ENCODE peak calls at places on chromosomes 13 and 19, in eight cellular contexts. One of them, this sample, is unnamed.
A peak's percentile ranks its signal among the peaks of the same experiment; 100 is the strongest.

GRCh38 chr19:2394669-2395292 is 32.6 kb downstream of the TIMM13 start:
- DNase-seq in stimulated activated CD8-positive, alpha-beta memory T cell treated with anti-CD3 and anti-CD28 coated beads, Interleukin-7, amount 100 ng/mL, for 1 hour: no peak
- DNase-seq in GM10248: peak; percentile 61
- DNase-seq in head of caudate nucleus: no peak
- DNase-seq in WERI-Rb-1: no peak
- DNase-seq in lung microvascular endothelial cell: no peak
- DNase-seq in naive thymus-derived CD4-positive, alpha-beta T cell: no peak
- DNase-seq in stimulated activated CD4-positive, alpha-beta T cell treated with anti-CD3 and anti-CD28 coated beads, Interleukin-4, amount 100 ng/mL, for 24 hours: no peak
- DNase-seq in this sample: no peak

GRCh38 chr13:43783820-43784219 is 3.0 kb downstream of the ENOX1 start:
- DNase-seq in stimulated activated CD8-positive, alpha-beta memory T cell treated with anti-CD3 and anti-CD28 coated beads, Interleukin-7, amount 100 ng/mL, for 1 hour: no peak
- DNase-seq in GM10248: no peak
- DNase-seq in head of caudate nucleus: no peak
- DNase-seq in WERI-Rb-1: no peak
- DNase-seq in lung microvascular endothelial cell: peak; percentile 95
- DNase-seq in naive thymus-derived CD4-positive, alpha-beta T cell: no peak
- DNase-seq in stimulated activated CD4-positive, alpha-beta T cell treated with anti-CD3 and anti-CD28 coated beads, Interleukin-4, amount 100 ng/mL, for 24 hours: no peak
- DNase-seq in this sample: peak; percentile 24

GRCh38 chr19:44891016-44891882 is at the start of gene TOMM40:
- DNase-seq in stimulated activated CD8-positive, alpha-beta memory T cell treated with anti-CD3 and anti-CD28 coated beads, Interleukin-7, amount 100 ng/mL, for 1 hour: peak; percentile 99
- DNase-seq in GM10248: no peak
- DNase-seq in head of caudate nucleus: peak; percentile 99
- DNase-seq in WERI-Rb-1: peak; percentile 35
- DNase-seq in lung microvascular endothelial cell: peak; percentile 28
- DNase-seq in naive thymus-derived CD4-positive, alpha-beta T cell: peak; percentile 98
- DNase-seq in stimulated activated CD4-positive, alpha-beta T cell treated with anti-CD3 and anti-CD28 coated beads, Interleukin-4, amount 100 ng/mL, for 24 hours: peak; percentile 26
- DNase-seq in this sample: no peak

GRCh38 chr19:31264379-31264778 is 84.9 kb downstream of the TSHZ3 start:
- DNase-seq in stimulated activated CD8-positive, alpha-beta memory T cell treated with anti-CD3 and anti-CD28 coated beads, Interleukin-7, amount 100 ng/mL, for 1 hour: no peak
- DNase-seq in GM10248: no peak
- DNase-seq in head of caudate nucleus: no peak
- DNase-seq in WERI-Rb-1: no peak
- DNase-seq in lung microvascular endothelial cell: no peak
- DNase-seq in naive thymus-derived CD4-positive, alpha-beta T cell: no peak
- DNase-seq in stimulated activated CD4-positive, alpha-beta T cell treated with anti-CD3 and anti-CD28 coated beads, Interleukin-4, amount 100 ng/mL, for 24 hours: no peak
- DNase-seq in this sample: no peak

GRCh38 chr19:43759515-43759914 is 4.8 kb upstream of the SMG9 start:
- DNase-seq in stimulated activated CD8-positive, alpha-beta memory T cell treated with anti-CD3 and anti-CD28 coated beads, Interleukin-7, amount 100 ng/mL, for 1 hour: no peak
- DNase-seq in GM10248: no peak
- DNase-seq in head of caudate nucleus: no peak
- DNase-seq in WERI-Rb-1: no peak
- DNase-seq in lung microvascular endothelial cell: peak; percentile 28
- DNase-seq in naive thymus-derived CD4-positive, alpha-beta T cell: no peak
- DNase-seq in stimulated activated CD4-positive, alpha-beta T cell treated with anti-CD3 and anti-CD28 coated beads, Interleukin-4, amount 100 ng/mL, for 24 hours: no peak
- DNase-seq in this sample: peak; percentile 66

GRCh38 chr19:342801-343421 is 1.7 kb downstream of the MIER2 start:
- DNase-seq in stimulated activated CD8-positive, alpha-beta memory T cell treated with anti-CD3 and anti-CD28 coated beads, Interleukin-7, amount 100 ng/mL, for 1 hour: no peak
- DNase-seq in GM10248: no peak
- DNase-seq in head of caudate nucleus: peak; percentile 49
- DNase-seq in WERI-Rb-1: no peak
- DNase-seq in lung microvascular endothelial cell: peak; percentile 85
- DNase-seq in naive thymus-derived CD4-positive, alpha-beta T cell: no peak
- DNase-seq in stimulated activated CD4-positive, alpha-beta T cell treated with anti-CD3 and anti-CD28 coated beads, Interleukin-4, amount 100 ng/mL, for 24 hours: no peak
- DNase-seq in this sample: peak; percentile 82

GRCh38 chr13:72911988-72912387 is 130.1 kb downstream of the PIBF1 start:
- DNase-seq in stimulated activated CD8-positive, alpha-beta memory T cell treated with anti-CD3 and anti-CD28 coated beads, Interleukin-7, amount 100 ng/mL, for 1 hour: no peak
- DNase-seq in GM10248: no peak
- DNase-seq in head of caudate nucleus: no peak
- DNase-seq in WERI-Rb-1: no peak
- DNase-seq in lung microvascular endothelial cell: no peak
- DNase-seq in naive thymus-derived CD4-positive, alpha-beta T cell: no peak
- DNase-seq in stimulated activated CD4-positive, alpha-beta T cell treated with anti-CD3 and anti-CD28 coated beads, Interleukin-4, amount 100 ng/mL, for 24 hours: no peak
- DNase-seq in this sample: no peak

GRCh38 chr13:113836917-113837553 is 26.8 kb downstream of the GAS6 start:
- DNase-seq in stimulated activated CD8-positive, alpha-beta memory T cell treated with anti-CD3 and anti-CD28 coated beads, Interleukin-7, amount 100 ng/mL, for 1 hour: no peak
- DNase-seq in GM10248: no peak
- DNase-seq in head of caudate nucleus: no peak
- DNase-seq in WERI-Rb-1: peak; percentile 90
- DNase-seq in lung microvascular endothelial cell: peak; percentile 79
- DNase-seq in naive thymus-derived CD4-positive, alpha-beta T cell: no peak
- DNase-seq in stimulated activated CD4-positive, alpha-beta T cell treated with anti-CD3 and anti-CD28 coated beads, Interleukin-4, amount 100 ng/mL, for 24 hours: no peak
- DNase-seq in this sample: peak; percentile 76

GRCh38 chr13:108463365-108463764 is 166.0 kb upstream of the MYO16 start:
- DNase-seq in stimulated activated CD8-positive, alpha-beta memory T cell treated with anti-CD3 and anti-CD28 coated beads, Interleukin-7, amount 100 ng/mL, for 1 hour: no peak
- DNase-seq in GM10248: no peak
- DNase-seq in head of caudate nucleus: no peak
- DNase-seq in WERI-Rb-1: no peak
- DNase-seq in lung microvascular endothelial cell: no peak
- DNase-seq in naive thymus-derived CD4-positive, alpha-beta T cell: no peak
- DNase-seq in stimulated activated CD4-positive, alpha-beta T cell treated with anti-CD3 and anti-CD28 coated beads, Interleukin-4, amount 100 ng/mL, for 24 hours: no peak
- DNase-seq in this sample: peak; percentile 62

GRCh38 chr13:50990540-50991506 is 81.2 kb downstream of the RNASEH2B start:
- DNase-seq in stimulated activated CD8-positive, alpha-beta memory T cell treated with anti-CD3 and anti-CD28 coated beads, Interleukin-7, amount 100 ng/mL, for 1 hour: no peak
- DNase-seq in GM10248: no peak
- DNase-seq in head of caudate nucleus: peak; percentile 70
- DNase-seq in WERI-Rb-1: peak; percentile 41
- DNase-seq in lung microvascular endothelial cell: no peak
- DNase-seq in naive thymus-derived CD4-positive, alpha-beta T cell: no peak
- DNase-seq in stimulated activated CD4-positive, alpha-beta T cell treated with anti-CD3 and anti-CD28 coated beads, Interleukin-4, amount 100 ng/mL, for 24 hours: no peak
- DNase-seq in this sample: peak; percentile 89

GRCh38 chr13:98476538-98476966 is 100.4 kb downstream of the STK24 start:
- DNase-seq in stimulated activated CD8-positive, alpha-beta memory T cell treated with anti-CD3 and anti-CD28 coated beads, Interleukin-7, amount 100 ng/mL, for 1 hour: peak; percentile 70
- DNase-seq in GM10248: peak; percentile 92
- DNase-seq in head of caudate nucleus: no peak
- DNase-seq in WERI-Rb-1: no peak
- DNase-seq in lung microvascular endothelial cell: peak; percentile 51
- DNase-seq in naive thymus-derived CD4-positive, alpha-beta T cell: peak; percentile 86
- DNase-seq in stimulated activated CD4-positive, alpha-beta T cell treated with anti-CD3 and anti-CD28 coated beads, Interleukin-4, amount 100 ng/mL, for 24 hours: peak; percentile 90
- DNase-seq in this sample: peak; percentile 93

GRCh38 chr19:30036154-30037129 is 94.4 kb downstream of the URI1 start:
- DNase-seq in stimulated activated CD8-positive, alpha-beta memory T cell treated with anti-CD3 and anti-CD28 coated beads, Interleukin-7, amount 100 ng/mL, for 1 hour: no peak
- DNase-seq in GM10248: no peak
- DNase-seq in head of caudate nucleus: no peak
- DNase-seq in WERI-Rb-1: no peak
- DNase-seq in lung microvascular endothelial cell: no peak
- DNase-seq in naive thymus-derived CD4-positive, alpha-beta T cell: no peak
- DNase-seq in stimulated activated CD4-positive, alpha-beta T cell treated with anti-CD3 and anti-CD28 coated beads, Interleukin-4, amount 100 ng/mL, for 24 hours: no peak
- DNase-seq in this sample: no peak

GRCh38 chr19:2335848-2336247 is 7.4 kb downstream of the SPPL2B start:
- DNase-seq in stimulated activated CD8-positive, alpha-beta memory T cell treated with anti-CD3 and anti-CD28 coated beads, Interleukin-7, amount 100 ng/mL, for 1 hour: no peak
- DNase-seq in GM10248: no peak
- DNase-seq in head of caudate nucleus: no peak
- DNase-seq in WERI-Rb-1: no peak
- DNase-seq in lung microvascular endothelial cell: no peak
- DNase-seq in naive thymus-derived CD4-positive, alpha-beta T cell: no peak
- DNase-seq in stimulated activated CD4-positive, alpha-beta T cell treated with anti-CD3 and anti-CD28 coated beads, Interleukin-4, amount 100 ng/mL, for 24 hours: no peak
- DNase-seq in this sample: no peak

GRCh38 chr13:31769581-31769980 is 30.3 kb downstream of the RXFP2 start:
- DNase-seq in stimulated activated CD8-positive, alpha-beta memory T cell treated with anti-CD3 and anti-CD28 coated beads, Interleukin-7, amount 100 ng/mL, for 1 hour: no peak
- DNase-seq in GM10248: no peak
- DNase-seq in head of caudate nucleus: no peak
- DNase-seq in WERI-Rb-1: no peak
- DNase-seq in lung microvascular endothelial cell: no peak
- DNase-seq in naive thymus-derived CD4-positive, alpha-beta T cell: no peak
- DNase-seq in stimulated activated CD4-positive, alpha-beta T cell treated with anti-CD3 and anti-CD28 coated beads, Interleukin-4, amount 100 ng/mL, for 24 hours: no peak
- DNase-seq in this sample: no peak

GRCh38 chr19:18470153-18470552 is 32.2 kb upstream of the ISYNA1 start:
- DNase-seq in stimulated activated CD8-positive, alpha-beta memory T cell treated with anti-CD3 and anti-CD28 coated beads, Interleukin-7, amount 100 ng/mL, for 1 hour: no peak
- DNase-seq in GM10248: peak; percentile 62
- DNase-seq in head of caudate nucleus: no peak
- DNase-seq in WERI-Rb-1: peak; percentile 55
- DNase-seq in lung microvascular endothelial cell: peak; percentile 52
- DNase-seq in naive thymus-derived CD4-positive, alpha-beta T cell: no peak
- DNase-seq in stimulated activated CD4-positive, alpha-beta T cell treated with anti-CD3 and anti-CD28 coated beads, Interleukin-4, amount 100 ng/mL, for 24 hours: peak; percentile 29
- DNase-seq in this sample: no peak

GRCh38 chr19:16324384-16325160 is at the start of gene KLF2:
- DNase-seq in stimulated activated CD8-positive, alpha-beta memory T cell treated with anti-CD3 and anti-CD28 coated beads, Interleukin-7, amount 100 ng/mL, for 1 hour: peak; percentile 96
- DNase-seq in GM10248: peak; percentile 90
- DNase-seq in head of caudate nucleus: peak; percentile 54
- DNase-seq in WERI-Rb-1: peak; percentile 76
- DNase-seq in lung microvascular endothelial cell: peak; percentile 97
- DNase-seq in naive thymus-derived CD4-positive, alpha-beta T cell: peak; percentile 88
- DNase-seq in stimulated activated CD4-positive, alpha-beta T cell treated with anti-CD3 and anti-CD28 coated beads, Interleukin-4, amount 100 ng/mL, for 24 hours: peak; percentile 79
- DNase-seq in this sample: peak; percentile 97

GRCh38 chr19:5080030-5080644 is 111.2 kb downstream of the KDM4B start:
- DNase-seq in stimulated activated CD8-positive, alpha-beta memory T cell treated with anti-CD3 and anti-CD28 coated beads, Interleukin-7, amount 100 ng/mL, for 1 hour: no peak
- DNase-seq in GM10248: no peak
- DNase-seq in head of caudate nucleus: peak; percentile 57
- DNase-seq in WERI-Rb-1: no peak
- DNase-seq in lung microvascular endothelial cell: no peak
- DNase-seq in naive thymus-derived CD4-positive, alpha-beta T cell: no peak
- DNase-seq in stimulated activated CD4-positive, alpha-beta T cell treated with anti-CD3 and anti-CD28 coated beads, Interleukin-4, amount 100 ng/mL, for 24 hours: no peak
- DNase-seq in this sample: no peak

GRCh38 chr19:39199025-39199424 is 2.3 kb downstream of the NCCRP1 start:
- DNase-seq in stimulated activated CD8-positive, alpha-beta memory T cell treated with anti-CD3 and anti-CD28 coated beads, Interleukin-7, amount 100 ng/mL, for 1 hour: no peak
- DNase-seq in GM10248: no peak
- DNase-seq in head of caudate nucleus: peak; percentile 69
- DNase-seq in WERI-Rb-1: peak; percentile 46
- DNase-seq in lung microvascular endothelial cell: peak; percentile 37
- DNase-seq in naive thymus-derived CD4-positive, alpha-beta T cell: no peak
- DNase-seq in stimulated activated CD4-positive, alpha-beta T cell treated with anti-CD3 and anti-CD28 coated beads, Interleukin-4, amount 100 ng/mL, for 24 hours: no peak
- DNase-seq in this sample: peak; percentile 92

GRCh38 chr19:23310729-23311211 is 60.6 kb upstream of the ZNF724 start:
- DNase-seq in stimulated activated CD8-positive, alpha-beta memory T cell treated with anti-CD3 and anti-CD28 coated beads, Interleukin-7, amount 100 ng/mL, for 1 hour: no peak
- DNase-seq in GM10248: no peak
- DNase-seq in head of caudate nucleus: no peak
- DNase-seq in WERI-Rb-1: no peak
- DNase-seq in lung microvascular endothelial cell: no peak
- DNase-seq in naive thymus-derived CD4-positive, alpha-beta T cell: no peak
- DNase-seq in stimulated activated CD4-positive, alpha-beta T cell treated with anti-CD3 and anti-CD28 coated beads, Interleukin-4, amount 100 ng/mL, for 24 hours: no peak
- DNase-seq in this sample: no peak

GRCh38 chr13:110869805-110870706 is 44.8 kb downstream of the ANKRD10 start:
- DNase-seq in stimulated activated CD8-positive, alpha-beta memory T cell treated with anti-CD3 and anti-CD28 coated beads, Interleukin-7, amount 100 ng/mL, for 1 hour: no peak
- DNase-seq in GM10248: no peak
- DNase-seq in head of caudate nucleus: peak; percentile 39
- DNase-seq in WERI-Rb-1: no peak
- DNase-seq in lung microvascular endothelial cell: peak; percentile 96
- DNase-seq in naive thymus-derived CD4-positive, alpha-beta T cell: peak; percentile 32
- DNase-seq in stimulated activated CD4-positive, alpha-beta T cell treated with anti-CD3 and anti-CD28 coated beads, Interleukin-4, amount 100 ng/mL, for 24 hours: peak; percentile 11
- DNase-seq in this sample: peak; percentile 96

GRCh38 chr19:51739466-51740213 is 12.0 kb downstream of the FPR1 start:
- DNase-seq in stimulated activated CD8-positive, alpha-beta memory T cell treated with anti-CD3 and anti-CD28 coated beads, Interleukin-7, amount 100 ng/mL, for 1 hour: no peak
- DNase-seq in GM10248: no peak
- DNase-seq in head of caudate nucleus: no peak
- DNase-seq in WERI-Rb-1: no peak
- DNase-seq in lung microvascular endothelial cell: no peak
- DNase-seq in naive thymus-derived CD4-positive, alpha-beta T cell: no peak
- DNase-seq in stimulated activated CD4-positive, alpha-beta T cell treated with anti-CD3 and anti-CD28 coated beads, Interleukin-4, amount 100 ng/mL, for 24 hours: no peak
- DNase-seq in this sample: no peak

GRCh38 chr13:112696869-112697465 is 7.1 kb downstream of the ATP11A start:
- DNase-seq in stimulated activated CD8-positive, alpha-beta memory T cell treated with anti-CD3 and anti-CD28 coated beads, Interleukin-7, amount 100 ng/mL, for 1 hour: no peak
- DNase-seq in GM10248: no peak
- DNase-seq in head of caudate nucleus: no peak
- DNase-seq in WERI-Rb-1: no peak
- DNase-seq in lung microvascular endothelial cell: no peak
- DNase-seq in naive thymus-derived CD4-positive, alpha-beta T cell: no peak
- DNase-seq in stimulated activated CD4-positive, alpha-beta T cell treated with anti-CD3 and anti-CD28 coated beads, Interleukin-4, amount 100 ng/mL, for 24 hours: no peak
- DNase-seq in this sample: no peak

GRCh38 chr19:5173993-5174392 is 166.6 kb downstream of the PTPRS start:
- DNase-seq in stimulated activated CD8-positive, alpha-beta memory T cell treated with anti-CD3 and anti-CD28 coated beads, Interleukin-7, amount 100 ng/mL, for 1 hour: no peak
- DNase-seq in GM10248: no peak
- DNase-seq in head of caudate nucleus: no peak
- DNase-seq in WERI-Rb-1: no peak
- DNase-seq in lung microvascular endothelial cell: no peak
- DNase-seq in naive thymus-derived CD4-positive, alpha-beta T cell: no peak
- DNase-seq in stimulated activated CD4-positive, alpha-beta T cell treated with anti-CD3 and anti-CD28 coated beads, Interleukin-4, amount 100 ng/mL, for 24 hours: no peak
- DNase-seq in this sample: no peak

GRCh38 chr19:55640577-55641375 is at the start of gene ZNF580:
- DNase-seq in stimulated activated CD8-positive, alpha-beta memory T cell treated with anti-CD3 and anti-CD28 coated beads, Interleukin-7, amount 100 ng/mL, for 1 hour: no peak
- DNase-seq in GM10248: peak; percentile 73
- DNase-seq in head of caudate nucleus: peak; percentile 63
- DNase-seq in WERI-Rb-1: peak; percentile 68
- DNase-seq in lung microvascular endothelial cell: peak; percentile 62
- DNase-seq in naive thymus-derived CD4-positive, alpha-beta T cell: peak; percentile 79
- DNase-seq in stimulated activated CD4-positive, alpha-beta T cell treated with anti-CD3 and anti-CD28 coated beads, Interleukin-4, amount 100 ng/mL, for 24 hours: peak; percentile 62
- DNase-seq in this sample: peak; percentile 82

GRCh38 chr19:36149673-36150406 is 2.4 kb downstream of the COX7A1 start:
- DNase-seq in stimulated activated CD8-positive, alpha-beta memory T cell treated with anti-CD3 and anti-CD28 coated beads, Interleukin-7, amount 100 ng/mL, for 1 hour: no peak
- DNase-seq in GM10248: no peak
- DNase-seq in head of caudate nucleus: no peak
- DNase-seq in WERI-Rb-1: no peak
- DNase-seq in lung microvascular endothelial cell: no peak
- DNase-seq in naive thymus-derived CD4-positive, alpha-beta T cell: no peak
- DNase-seq in stimulated activated CD4-positive, alpha-beta T cell treated with anti-CD3 and anti-CD28 coated beads, Interleukin-4, amount 100 ng/mL, for 24 hours: no peak
- DNase-seq in this sample: no peak

GRCh38 chr19:952680-953500 is 27.1 kb downstream of the ARID3A start:
- DNase-seq in stimulated activated CD8-positive, alpha-beta memory T cell treated with anti-CD3 and anti-CD28 coated beads, Interleukin-7, amount 100 ng/mL, for 1 hour: no peak
- DNase-seq in GM10248: no peak
- DNase-seq in head of caudate nucleus: no peak
- DNase-seq in WERI-Rb-1: no peak
- DNase-seq in lung microvascular endothelial cell: no peak
- DNase-seq in naive thymus-derived CD4-positive, alpha-beta T cell: no peak
- DNase-seq in stimulated activated CD4-positive, alpha-beta T cell treated with anti-CD3 and anti-CD28 coated beads, Interleukin-4, amount 100 ng/mL, for 24 hours: no peak
- DNase-seq in this sample: no peak

GRCh38 chr13:49303533-49304252 is 56.0 kb downstream of the CDADC1 start:
- DNase-seq in stimulated activated CD8-positive, alpha-beta memory T cell treated with anti-CD3 and anti-CD28 coated beads, Interleukin-7, amount 100 ng/mL, for 1 hour: no peak
- DNase-seq in GM10248: no peak
- DNase-seq in head of caudate nucleus: peak; percentile 41
- DNase-seq in WERI-Rb-1: no peak
- DNase-seq in lung microvascular endothelial cell: peak; percentile 74
- DNase-seq in naive thymus-derived CD4-positive, alpha-beta T cell: no peak
- DNase-seq in stimulated activated CD4-positive, alpha-beta T cell treated with anti-CD3 and anti-CD28 coated beads, Interleukin-4, amount 100 ng/mL, for 24 hours: no peak
- DNase-seq in this sample: no peak

GRCh38 chr19:808176-808741 is 11.0 kb downstream of the PTBP1 start:
- DNase-seq in stimulated activated CD8-positive, alpha-beta memory T cell treated with anti-CD3 and anti-CD28 coated beads, Interleukin-7, amount 100 ng/mL, for 1 hour: no peak
- DNase-seq in GM10248: no peak
- DNase-seq in head of caudate nucleus: no peak
- DNase-seq in WERI-Rb-1: no peak
- DNase-seq in lung microvascular endothelial cell: no peak
- DNase-seq in naive thymus-derived CD4-positive, alpha-beta T cell: no peak
- DNase-seq in stimulated activated CD4-positive, alpha-beta T cell treated with anti-CD3 and anti-CD28 coated beads, Interleukin-4, amount 100 ng/mL, for 24 hours: no peak
- DNase-seq in this sample: peak; percentile 9

GRCh38 chr13:104372128-104372527 is 1305.9 kb upstream of the SLC10A2 start:
- DNase-seq in stimulated activated CD8-positive, alpha-beta memory T cell treated with anti-CD3 and anti-CD28 coated beads, Interleukin-7, amount 100 ng/mL, for 1 hour: no peak
- DNase-seq in GM10248: no peak
- DNase-seq in head of caudate nucleus: no peak
- DNase-seq in WERI-Rb-1: no peak
- DNase-seq in lung microvascular endothelial cell: no peak
- DNase-seq in naive thymus-derived CD4-positive, alpha-beta T cell: no peak
- DNase-seq in stimulated activated CD4-positive, alpha-beta T cell treated with anti-CD3 and anti-CD28 coated beads, Interleukin-4, amount 100 ng/mL, for 24 hours: no peak
- DNase-seq in this sample: no peak

GRCh38 chr19:44613295-44614168 is at the start of gene IGSF23:
- DNase-seq in stimulated activated CD8-positive, alpha-beta memory T cell treated with anti-CD3 and anti-CD28 coated beads, Interleukin-7, amount 100 ng/mL, for 1 hour: no peak
- DNase-seq in GM10248: no peak
- DNase-seq in head of caudate nucleus: no peak
- DNase-seq in WERI-Rb-1: no peak
- DNase-seq in lung microvascular endothelial cell: no peak
- DNase-seq in naive thymus-derived CD4-positive, alpha-beta T cell: no peak
- DNase-seq in stimulated activated CD4-positive, alpha-beta T cell treated with anti-CD3 and anti-CD28 coated beads, Interleukin-4, amount 100 ng/mL, for 24 hours: no peak
- DNase-seq in this sample: no peak

GRCh38 chr19:46713781-46714522 is 3.0 kb downstream of the PRKD2 start:
- DNase-seq in stimulated activated CD8-positive, alpha-beta memory T cell treated with anti-CD3 and anti-CD28 coated beads, Interleukin-7, amount 100 ng/mL, for 1 hour: peak; percentile 56
- DNase-seq in GM10248: peak; percentile 81
- DNase-seq in head of caudate nucleus: peak; percentile 82
- DNase-seq in WERI-Rb-1: no peak
- DNase-seq in lung microvascular endothelial cell: peak; percentile 96
- DNase-seq in naive thymus-derived CD4-positive, alpha-beta T cell: peak; percentile 69
- DNase-seq in stimulated activated CD4-positive, alpha-beta T cell treated with anti-CD3 and anti-CD28 coated beads, Interleukin-4, amount 100 ng/mL, for 24 hours: peak; percentile 72
- DNase-seq in this sample: peak; percentile 96

GRCh38 chr19:49875801-49876421 is 1.2 kb downstream of the AKT1S1 start:
- DNase-seq in stimulated activated CD8-positive, alpha-beta memory T cell treated with anti-CD3 and anti-CD28 coated beads, Interleukin-7, amount 100 ng/mL, for 1 hour: no peak
- DNase-seq in GM10248: peak; percentile 63
- DNase-seq in head of caudate nucleus: peak; percentile 67
- DNase-seq in WERI-Rb-1: peak; percentile 56
- DNase-seq in lung microvascular endothelial cell: peak; percentile 64
- DNase-seq in naive thymus-derived CD4-positive, alpha-beta T cell: peak; percentile 69
- DNase-seq in stimulated activated CD4-positive, alpha-beta T cell treated with anti-CD3 and anti-CD28 coated beads, Interleukin-4, amount 100 ng/mL, for 24 hours: peak; percentile 65
- DNase-seq in this sample: no peak

GRCh38 chr19:15562861-15563260 is 52.2 kb upstream of the CYP4F8 start:
- DNase-seq in stimulated activated CD8-positive, alpha-beta memory T cell treated with anti-CD3 and anti-CD28 coated beads, Interleukin-7, amount 100 ng/mL, for 1 hour: no peak
- DNase-seq in GM10248: no peak
- DNase-seq in head of caudate nucleus: no peak
- DNase-seq in WERI-Rb-1: peak; percentile 28
- DNase-seq in lung microvascular endothelial cell: no peak
- DNase-seq in naive thymus-derived CD4-positive, alpha-beta T cell: no peak
- DNase-seq in stimulated activated CD4-positive, alpha-beta T cell treated with anti-CD3 and anti-CD28 coated beads, Interleukin-4, amount 100 ng/mL, for 24 hours: no peak
- DNase-seq in this sample: peak; percentile 19

GRCh38 chr19:3932931-3933810 is at the start of gene NMRK2:
- DNase-seq in stimulated activated CD8-positive, alpha-beta memory T cell treated with anti-CD3 and anti-CD28 coated beads, Interleukin-7, amount 100 ng/mL, for 1 hour: no peak
- DNase-seq in GM10248: peak; percentile 34
- DNase-seq in head of caudate nucleus: no peak
- DNase-seq in WERI-Rb-1: peak; percentile 44
- DNase-seq in lung microvascular endothelial cell: no peak
- DNase-seq in naive thymus-derived CD4-positive, alpha-beta T cell: no peak
- DNase-seq in stimulated activated CD4-positive, alpha-beta T cell treated with anti-CD3 and anti-CD28 coated beads, Interleukin-4, amount 100 ng/mL, for 24 hours: no peak
- DNase-seq in this sample: no peak